ENCODE peak calls at places on chromosomes 7 and 10, in four cellular contexts. One of them, this sample, is unnamed.

GRCh38 chr10:70932415-70933196 is 44.2 kb upstream of the PCBD1 start:
- DNase-seq in Calu3: no peak
- DNase-seq in neural progenitor cell: no peak
- DNase-seq in RWPE1: no peak
- DNase-seq in this sample: no peak

GRCh38 chr7:41524861-41525260 is 178.0 kb downstream of the INHBA start:
- DNase-seq in RWPE1: no peak
- DNase-seq in Calu3: no peak
- DNase-seq in neural progenitor cell: no peak
- DNase-seq in this sample: no peak

GRCh38 chr10:77301305-77301730 is 336.3 kb downstream of the KCNMA1 start:
- DNase-seq in Calu3: no peak
- DNase-seq in neural progenitor cell: no peak
- DNase-seq in RWPE1: peak; percentile 30
- DNase-seq in this sample: no peak

GRCh38 chr10:68871731-68872342 is 29.3 kb upstream of the DDX50 start:
- DNase-seq in neural progenitor cell: peak; percentile 57
- DNase-seq in Calu3: no peak
- DNase-seq in RWPE1: no peak
- DNase-seq in this sample: no peak

GRCh38 chr10:18073314-18073713 is 66.9 kb upstream of the CACNB2 start:
- DNase-seq in Calu3: no peak
- DNase-seq in RWPE1: no peak
- DNase-seq in neural progenitor cell: no peak
- DNase-seq in this sample: no peak

GRCh38 chr10:77673515-77674140 is 36.0 kb upstream of the KCNMA1 start:
- DNase-seq in neural progenitor cell: no peak
- DNase-seq in RWPE1: no peak
- DNase-seq in Calu3: no peak
- DNase-seq in this sample: no peak

GRCh38 chr10:78433063-78433717 is 399.5 kb downstream of the RPS24 start:
- DNase-seq in RWPE1: no peak
- DNase-seq in neural progenitor cell: peak; percentile 28
- DNase-seq in Calu3: no peak
- DNase-seq in this sample: no peak

GRCh38 chr7:149692557-149692982 is 80.8 kb downstream of the ZNF467 start:
- DNase-seq in neural progenitor cell: peak; percentile 61
- DNase-seq in Calu3: no peak
- DNase-seq in RWPE1: no peak
- DNase-seq in this sample: peak; percentile 48

GRCh38 chr7:8175929-8176369 is 86.0 kb downstream of the ICA1 start:
- DNase-seq in RWPE1: no peak
- DNase-seq in neural progenitor cell: no peak
- DNase-seq in Calu3: no peak
- DNase-seq in this sample: no peak

GRCh38 chr10:23461557-23461956 is 22.7 kb downstream of the OTUD1 start:
- DNase-seq in Calu3: no peak
- DNase-seq in neural progenitor cell: peak; percentile 7
- DNase-seq in RWPE1: no peak
- DNase-seq in this sample: no peak

GRCh38 chr10:62817120-62817762 is 1.1 kb upstream of the EGR2 start:
- DNase-seq in RWPE1: no peak
- DNase-seq in neural progenitor cell: peak; percentile 61
- DNase-seq in Calu3: peak; percentile 57
- DNase-seq in this sample: peak; percentile 55

GRCh38 chr10:86480571-86480970 is 41.0 kb downstream of the WAPL start:
- DNase-seq in RWPE1: no peak
- DNase-seq in neural progenitor cell: no peak
- DNase-seq in Calu3: no peak
- DNase-seq in this sample: no peak

GRCh38 chr10:91758303-91759146 is 39.7 kb upstream of the TNKS2 start:
- DNase-seq in neural progenitor cell: peak; percentile 54
- DNase-seq in Calu3: no peak
- DNase-seq in RWPE1: peak; percentile 52
- DNase-seq in this sample: no peak
- TF ChIP-seq CTCF in neural progenitor cell: peak; percentile 76
- TF ChIP-seq CTCF in Calu3: peak; percentile 25
- TF ChIP-seq CTCF in RWPE1: peak; percentile 73
- TF ChIP-seq CTCF in this sample: peak; percentile 23

GRCh38 chr10:3122486-3123205 is 49.9 kb downstream of the PITRM1 start:
- DNase-seq in RWPE1: no peak
- DNase-seq in neural progenitor cell: no peak
- DNase-seq in Calu3: no peak
- DNase-seq in this sample: no peak

GRCh38 chr10:3117486-3117885 is 50.1 kb downstream of the PFKP start:
- DNase-seq in RWPE1: no peak
- DNase-seq in neural progenitor cell: no peak
- DNase-seq in Calu3: no peak
- DNase-seq in this sample: no peak

GRCh38 chr10:3122034-3122433 is 50.5 kb downstream of the PITRM1 start:
- DNase-seq in neural progenitor cell: no peak
- DNase-seq in RWPE1: no peak
- DNase-seq in Calu3: no peak
- DNase-seq in this sample: no peak

GRCh38 chr10:3118621-3119020 is 51.3 kb downstream of the PFKP start:
- DNase-seq in neural progenitor cell: no peak
- DNase-seq in Calu3: no peak
- DNase-seq in RWPE1: no peak
- DNase-seq in this sample: no peak

DNA sequence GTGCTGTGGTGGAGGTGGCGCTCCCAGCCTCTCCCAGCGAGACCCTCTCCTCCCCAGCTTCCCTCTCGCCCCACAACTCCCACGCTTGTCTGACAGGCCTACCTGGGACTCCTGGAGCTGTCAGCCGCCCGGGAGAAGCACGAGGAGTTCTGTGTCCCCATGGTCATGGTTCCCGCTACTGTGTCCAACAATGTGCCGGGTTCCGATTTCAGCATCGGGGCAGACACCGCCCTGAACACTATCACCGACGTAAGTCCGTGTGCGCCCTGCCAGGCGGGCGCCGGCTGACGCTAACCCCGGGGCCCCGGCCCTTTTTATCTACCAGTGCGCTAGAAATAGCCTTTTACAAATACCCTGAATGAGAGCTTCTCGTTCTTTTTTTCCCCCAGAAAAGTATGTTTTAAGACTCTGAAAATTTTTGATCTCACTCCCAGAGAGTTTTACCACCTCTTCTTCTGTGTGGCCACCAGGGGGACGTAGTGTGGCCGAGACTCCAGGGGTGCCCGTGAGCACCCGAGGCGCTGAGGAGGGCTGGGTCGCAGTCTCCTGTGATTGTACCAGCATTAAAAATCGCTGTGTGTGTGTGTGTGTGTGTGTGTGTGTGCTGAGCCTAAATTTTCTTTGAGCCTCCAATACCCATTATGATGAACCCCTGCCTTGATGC is 52.6 kb downstream of the PFKP start:
- DNase-seq in RWPE1: peak; percentile 34
- DNase-seq in Calu3: peak; percentile 30
- DNase-seq in neural progenitor cell: peak; percentile 41
- DNase-seq in this sample: no peak
- TF ChIP-seq CTCF in RWPE1: peak; percentile 40
- TF ChIP-seq CTCF in Calu3: peak; percentile 62
- TF ChIP-seq CTCF in neural progenitor cell: peak; percentile 70
- TF ChIP-seq CTCF in this sample: peak; percentile 42

GRCh38 chr7:135710417-135711138 is 17.4 kb downstream of the SLC13A4 start:
- DNase-seq in Calu3: no peak
- DNase-seq in RWPE1: peak; percentile 18
- DNase-seq in neural progenitor cell: peak; percentile 52
- DNase-seq in this sample: peak; percentile 31
- TF ChIP-seq CTCF in Calu3: peak; percentile 68
- TF ChIP-seq CTCF in RWPE1: peak; percentile 77
- TF ChIP-seq CTCF in neural progenitor cell: peak; percentile 73
- TF ChIP-seq CTCF in this sample: peak; percentile 67

DNA sequence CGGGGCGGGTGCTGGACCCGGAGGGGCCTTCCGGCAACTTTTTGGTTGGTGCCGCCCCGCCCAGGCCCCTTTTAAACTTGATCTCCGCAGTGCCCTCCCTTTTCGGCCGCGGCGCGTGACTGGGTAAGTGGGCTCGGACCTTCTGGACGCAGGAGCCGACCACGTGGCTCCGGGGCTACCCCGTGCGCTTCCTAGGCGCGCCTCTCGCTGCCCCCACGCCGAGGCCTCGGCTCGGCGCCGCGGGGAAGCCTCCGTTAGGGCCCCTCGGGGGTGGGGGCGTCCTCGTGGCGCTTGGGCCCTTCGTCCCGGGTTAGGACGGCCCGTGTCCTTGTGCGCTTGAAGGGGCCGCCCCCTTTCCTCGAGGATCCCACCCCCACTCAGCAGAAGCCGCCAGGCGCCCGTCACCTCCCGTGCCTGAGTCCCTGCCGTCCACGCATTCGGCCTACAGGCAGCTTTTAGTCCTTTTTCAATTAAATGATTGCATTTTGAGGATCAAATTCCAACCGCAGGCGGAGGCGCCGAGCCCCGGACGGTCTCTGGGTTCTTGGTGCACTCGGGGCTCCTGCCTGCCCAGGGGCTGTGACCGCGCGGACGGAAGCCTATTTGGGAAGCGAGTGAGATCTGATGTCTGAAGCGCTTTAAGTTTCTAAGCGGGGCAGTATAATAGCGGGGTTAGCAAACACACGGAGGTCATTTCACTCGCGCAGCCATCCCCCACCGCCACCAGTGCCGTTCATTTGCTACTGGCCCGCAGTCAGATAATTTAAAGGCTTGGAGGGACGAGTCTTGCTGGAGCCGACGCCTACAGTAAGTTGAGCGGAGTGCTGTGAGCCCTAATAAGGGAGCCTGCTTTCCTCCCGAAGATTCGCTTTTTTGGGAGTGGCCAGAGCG is 31.8 kb upstream of the TOMM7 start:
- DNase-seq in RWPE1: peak; percentile 93
- DNase-seq in neural progenitor cell: peak; percentile 76
- DNase-seq in Calu3: peak; percentile 86
- DNase-seq in this sample: peak; percentile 78
- TF ChIP-seq CTCF in RWPE1: peak; percentile 52
- TF ChIP-seq CTCF in neural progenitor cell: peak; percentile 3
- TF ChIP-seq CTCF in Calu3: peak; percentile 99
- TF ChIP-seq CTCF in this sample: peak; percentile 59

GRCh38 chr7:26202019-26202985 is 757 bp downstream of the CBX3 start:
- DNase-seq in Calu3: peak; percentile 71
- DNase-seq in RWPE1: no peak
- DNase-seq in neural progenitor cell: peak; percentile 73
- DNase-seq in this sample: peak; percentile 66

GRCh38 chr7:26201261-26202018 is at the start of gene CBX3:
- DNase-seq in RWPE1: peak; percentile 90
- DNase-seq in Calu3: peak; percentile 97
- DNase-seq in neural progenitor cell: peak; percentile 99
- DNase-seq in this sample: peak; percentile 96

GRCh38 chr7:26200113-26200443 is 468 bp downstream of the HNRNPA2B1 start:
- DNase-seq in RWPE1: peak; percentile 45
- DNase-seq in neural progenitor cell: peak; percentile 81
- DNase-seq in Calu3: peak; percentile 78
- DNase-seq in this sample: peak; percentile 73

GRCh38 chr7:26199301-26200112 is 1.0 kb downstream of the HNRNPA2B1 start:
- DNase-seq in RWPE1: no peak
- DNase-seq in neural progenitor cell: peak; percentile 86
- DNase-seq in Calu3: peak; percentile 72
- DNase-seq in this sample: peak; percentile 52

DNA sequence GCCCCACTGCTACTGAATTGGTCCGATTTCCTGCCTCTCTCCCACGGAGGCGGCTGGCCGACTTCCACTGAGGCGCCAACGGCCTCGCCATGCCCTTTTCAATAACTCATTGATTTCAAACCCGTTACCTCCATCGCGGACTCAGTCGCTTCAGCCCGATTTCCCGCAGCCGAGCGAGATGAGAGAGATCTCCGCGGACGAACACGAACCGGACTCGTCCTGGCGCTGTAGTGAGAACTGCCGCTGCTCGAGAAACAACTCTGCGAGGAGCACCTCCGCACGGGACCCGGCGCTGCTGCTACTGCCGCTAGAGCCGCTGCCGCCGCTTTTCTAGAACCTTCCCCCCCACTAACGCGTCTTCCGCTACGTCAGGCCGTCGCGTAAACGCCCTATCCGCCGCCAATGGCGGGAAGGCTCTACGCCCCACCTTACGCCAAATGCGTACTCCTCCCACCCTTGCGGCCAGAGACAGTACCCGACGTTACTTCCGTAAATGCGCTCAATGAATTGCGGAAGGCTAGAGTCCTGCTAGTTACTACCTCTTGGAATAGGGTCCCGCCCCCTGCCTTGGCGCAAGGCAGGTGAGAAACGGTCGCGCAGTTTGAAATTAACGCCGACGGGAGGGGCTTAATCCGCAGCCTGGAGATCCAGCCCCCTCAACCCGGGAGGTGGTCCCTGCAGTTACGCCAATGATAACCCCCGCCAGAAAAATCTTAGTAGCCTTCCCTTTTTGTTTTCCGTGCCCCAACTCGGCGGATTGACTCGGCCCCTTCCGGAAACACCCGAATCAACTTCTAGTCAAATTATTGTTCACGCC is at the start of gene HNRNPA2B1:
- DNase-seq in neural progenitor cell: peak; percentile 98
- DNase-seq in RWPE1: peak; percentile 92
- DNase-seq in Calu3: peak; percentile 99
- DNase-seq in this sample: peak; percentile 94
- TF ChIP-seq CTCF in neural progenitor cell: peak; percentile 18
- TF ChIP-seq CTCF in RWPE1: no peak
- TF ChIP-seq CTCF in Calu3: no peak
- TF ChIP-seq CTCF in this sample: no peak